ENCODE peak calls at places on chromosome X, in nine cellular contexts. V is cardiac fibroblast, L is lower leg skin, Q is GM13976, N is ovary, M is PC-3, W is heart right ventricle, H is epithelial cell of esophagus, Y is thyroid gland. A is an unnamed sample.

GRCh38 chrX:70456256-70456655 is 11.6 kb downstream of the DLG3 start:
- DNase-seq in V (no peak), L (no peak), Q (no peak), N (no peak), M (no peak), W (no peak), H (no peak), Y (no peak), A (no peak)

GRCh38 chrX:144293229-144293628 is 409.4 kb downstream of the UBE2NL start:
- DNase-seq in V (peak), L (no peak), Q (no peak), N (no peak), M (peak), W (no peak), H (peak), Y (no peak), A (no peak)

GRCh38 chrX:153897899-153898298 is 6.6 kb upstream of the AVPR2 start:
- DNase-seq in V (no peak), L (no peak), Q (no peak), N (no peak), M (no peak), W (no peak), H (no peak), Y (no peak), A (no peak)

GRCh38 chrX:9312922-9313867 is 151.7 kb upstream of the TBL1X start:
- DNase-seq in V (peak), L (peak), Q (peak), N (peak), M (peak), W (peak), H (peak), Y (peak), A (peak)

GRCh38 chrX:132909643-132910042 is 48.8 kb downstream of the HS6ST2 start:
- DNase-seq in V (peak), L (no peak), Q (no peak), N (no peak), M (peak), W (no peak), H (peak), Y (no peak), A (no peak)

GRCh38 chrX:134975516-134975915 is 15.3 kb upstream of the SMIM10 start:
- DNase-seq in V (no peak), L (no peak), Q (no peak), N (no peak), M (no peak), W (no peak), H (no peak), Y (no peak), A (no peak)

GRCh38 chrX:30930143-30930542 is 41.1 kb upstream of the TAB3 start:
- DNase-seq in V (no peak), L (no peak), Q (no peak), N (no peak), M (no peak), W (no peak), H (no peak), Y (no peak), A (no peak)

GRCh38 chrX:77398341-77398740 is 48.8 kb upstream of the FGF16 start:
- DNase-seq in V (no peak), L (no peak), Q (no peak), N (no peak), M (no peak), W (no peak), H (no peak), Y (no peak), A (no peak)

GRCh38 chrX:109667986-109668385 is 43.0 kb upstream of the KCNE5 start:
- DNase-seq in V (no peak), L (no peak), Q (no peak), N (no peak), M (no peak), W (no peak), H (no peak), Y (no peak), A (no peak)

GRCh38 chrX:39850630-39851152 is 247.1 kb downstream of the BCOR start:
- DNase-seq in V (no peak), L (no peak), Q (no peak), N (no peak), M (no peak), W (no peak), H (no peak), Y (no peak), A (no peak)

GRCh38 chrX:39941332-39941920 is 156.3 kb downstream of the BCOR start:
- DNase-seq in V (no peak), L (no peak), Q (no peak), N (no peak), M (no peak), W (no peak), H (no peak), Y (no peak), A (no peak)

GRCh38 chrX:44246826-44247225 is 96.6 kb downstream of the EFHC2 start:
- DNase-seq in V (no peak), L (no peak), Q (no peak), N (no peak), M (no peak), W (no peak), H (no peak), Y (no peak), A (no peak)

GRCh38 chrX:143768976-143769375 is 48.4 kb upstream of the SPANXN2 start:
- DNase-seq in V (peak), L (no peak), Q (no peak), N (no peak), M (peak), W (no peak), H (peak), Y (no peak), A (no peak)

GRCh38 chrX:102959471-102959870 is 22.4 kb downstream of the RAB40AL start:
- DNase-seq in V (peak), L (no peak), Q (no peak), N (no peak), M (peak), W (no peak), H (peak), Y (no peak), A (no peak)

GRCh38 chrX:47561653-47562151 is 697 bp downstream of the ARAF start:
- DNase-seq in V (no peak), L (no peak), Q (peak), N (no peak), M (no peak), W (no peak), H (no peak), Y (no peak), A (no peak)

GRCh38 chrX:47560831-47561652 is at the start of gene ARAF:
- DNase-seq in V (peak), L (peak), Q (peak), N (peak), M (peak), W (peak), H (peak), Y (peak), A (peak)

GRCh38 chrX:47563801-47564315 is 2.9 kb downstream of the ARAF start:
- DNase-seq in V (peak), L (no peak), Q (peak), N (no peak), M (peak), W (no peak), H (peak), Y (no peak), A (no peak)

GRCh38 chrX:47564438-47565085 is 3.6 kb downstream of the ARAF start:
- DNase-seq in V (no peak), L (no peak), Q (peak), N (no peak), M (no peak), W (no peak), H (no peak), Y (no peak), A (peak)

DNA sequence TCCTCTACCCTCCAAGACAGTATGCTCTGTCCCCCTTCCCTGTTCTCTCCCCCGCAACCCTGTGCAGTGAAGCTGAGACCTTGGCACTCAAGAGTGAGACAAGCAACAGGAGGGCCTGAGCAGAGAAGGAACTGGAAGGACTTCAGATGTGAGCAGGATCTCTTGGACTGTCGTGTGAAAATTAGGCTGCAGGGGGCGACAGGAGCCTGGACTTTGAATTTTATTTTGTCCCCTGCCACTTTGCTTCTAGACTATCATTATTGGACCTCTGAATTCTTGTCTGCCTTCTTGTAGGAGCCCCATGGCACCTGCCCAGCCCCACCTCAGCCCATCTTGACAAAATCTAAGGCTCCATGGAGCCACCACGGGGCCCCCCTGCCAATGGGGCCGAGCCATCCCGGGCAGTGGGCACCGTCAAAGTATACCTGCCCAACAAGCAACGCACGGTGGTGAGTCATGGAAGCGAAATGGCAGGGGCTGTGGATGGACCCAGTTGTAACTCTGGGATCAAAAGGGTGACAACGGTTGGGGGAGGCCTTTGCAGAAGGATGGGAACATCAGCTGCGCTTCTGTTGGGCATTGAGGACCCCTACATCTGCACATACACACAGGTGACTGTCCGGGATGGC is 1.7 kb downstream of the ARAF start:
- DNase-seq in V (peak), L (no peak), Q (no peak), N (no peak), M (peak), W (no peak), H (peak), Y (no peak), A (peak)
- TF ChIP-seq CTCF in V (peak), L (no peak), Q (peak), N (no peak), M (peak), W (peak), H (peak), Y (no peak), A (peak)

GRCh38 chrX:110675866-110676265 is 119.8 kb downstream of the CHRDL1 start:
- DNase-seq in V (no peak), L (no peak), Q (no peak), N (no peak), M (no peak), W (no peak), H (no peak), Y (no peak), A (no peak)
- TF ChIP-seq CTCF in V (no peak), L (no peak), Q (no peak), N (no peak), M (no peak), W (no peak), H (no peak), Y (no peak), A (no peak)

GRCh38 chrX:5113128-5113527 is 1115.5 kb downstream of the NLGN4X start:
- DNase-seq in V (peak), L (no peak), Q (no peak), N (no peak), M (peak), W (no peak), H (peak), Y (no peak), A (no peak)
- TF ChIP-seq CTCF in V (peak), L (no peak), Q (no peak), N (no peak), M (peak), W (no peak), H (peak), Y (no peak), A (no peak)

DNA sequence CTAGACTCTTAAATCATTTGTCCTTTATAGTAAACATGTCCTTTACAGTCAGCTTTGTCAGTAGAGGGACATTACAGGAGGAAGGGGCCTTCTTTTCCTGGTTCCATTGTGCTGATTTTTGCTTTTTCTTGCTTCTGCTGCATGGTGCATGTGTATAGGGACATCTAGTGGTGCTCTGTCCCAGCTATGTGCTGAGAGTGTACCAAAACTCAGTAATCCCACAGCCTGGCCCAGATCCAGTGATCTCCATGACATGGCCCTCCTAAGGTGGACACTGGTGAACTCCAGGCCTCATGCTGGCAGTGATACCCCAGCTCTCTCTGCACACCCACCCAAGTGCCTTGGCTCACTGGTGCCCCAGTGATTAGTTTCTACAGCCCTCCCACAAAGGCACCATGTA is 45.2 kb downstream of the MAGEB17 start:
- DNase-seq in V (peak), L (no peak), Q (peak), N (no peak), M (peak), W (no peak), H (peak), Y (no peak), A (peak)
- TF ChIP-seq CTCF in V (peak), L (no peak), Q (no peak), N (no peak), M (peak), W (peak), H (no peak), Y (no peak), A (peak)

GRCh38 chrX:106940068-106940467 is 19.9 kb downstream of the CLDN2 start:
- DNase-seq in V (no peak), L (no peak), Q (no peak), N (no peak), M (no peak), W (no peak), H (no peak), Y (no peak), A (no peak)

GRCh38 chrX:106935175-106935574 is 15.0 kb downstream of the CLDN2 start:
- DNase-seq in V (no peak), L (no peak), Q (no peak), N (no peak), M (no peak), W (no peak), H (no peak), Y (peak), A (no peak)

GRCh38 chrX:106936246-106936645 is 16.0 kb downstream of the CLDN2 start:
- DNase-seq in V (no peak), L (no peak), Q (no peak), N (no peak), M (no peak), W (no peak), H (no peak), Y (no peak), A (no peak)

GRCh38 chrX:106939566-106939965 is 19.4 kb downstream of the CLDN2 start:
- DNase-seq in V (no peak), L (no peak), Q (no peak), N (no peak), M (no peak), W (no peak), H (no peak), Y (no peak), A (no peak)
- TF ChIP-seq CTCF in V (no peak), L (no peak), Q (no peak), N (no peak), M (no peak), W (no peak), H (no peak), Y (no peak), A (no peak)

DNA sequence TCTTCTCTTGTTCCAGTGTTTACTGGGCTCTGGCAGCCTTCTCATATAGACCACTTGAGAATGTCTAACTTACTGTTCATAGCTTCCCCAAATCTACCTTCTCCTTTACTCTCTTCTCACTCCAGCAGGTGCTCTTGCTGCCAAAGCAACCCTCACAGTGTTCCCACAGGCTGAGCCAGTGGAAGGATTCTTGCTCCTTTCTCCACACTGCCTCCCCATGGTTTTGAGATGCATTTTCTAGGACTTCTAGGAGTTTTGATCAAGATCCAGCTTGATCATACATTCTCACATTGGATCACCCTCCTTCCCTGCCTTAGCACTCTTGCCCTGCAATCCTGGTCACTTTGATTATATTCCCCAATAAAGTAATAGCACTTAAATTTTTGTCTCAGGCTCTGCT is 230.8 kb downstream of the TMEM47 start:
- DNase-seq in V (peak), L (no peak), Q (no peak), N (no peak), M (peak), W (no peak), H (peak), Y (no peak), A (no peak)
- TF ChIP-seq CTCF in V (peak), L (no peak), Q (no peak), N (no peak), M (no peak), W (no peak), H (peak), Y (no peak), A (no peak)

GRCh38 chrX:131675596-131676194 is 131.8 kb downstream of the OR13H1 start:
- DNase-seq in V (peak), L (no peak), Q (peak), N (no peak), M (peak), W (no peak), H (peak), Y (no peak), A (peak)
- TF ChIP-seq CTCF in V (peak), L (no peak), Q (peak), N (no peak), M (peak), W (peak), H (peak), Y (no peak), A (peak)